ENCODE peak calls at places on chromosomes 2 and 18, in six cellular contexts. J is A549, G is K562, V is nephron progenitor cell, N is Peyer's patch, A is body of pancreas. B is an unnamed sample.

GRCh38 chr2:196274387-196274809 is 103.0 kb upstream of the STK17B start:
- DNase-seq in A (peak), J (no peak), N (no peak), G (no peak), V (no peak), B (no peak)

GRCh38 chr2:26251893-26252292 is 7.2 kb downstream of the HADHB start:
- DNase-seq in N (no peak), V (no peak), A (peak), G (no peak), J (no peak), B (no peak)

GRCh38 chr18:13371689-13372404 is 153.3 kb downstream of the LDLRAD4 start:
- DNase-seq in V (no peak), N (no peak), G (no peak), A (no peak), J (no peak), B (no peak)

GRCh38 chr2:216215991-216216390 is 106.8 kb downstream of the XRCC5 start:
- DNase-seq in G (peak), J (peak), N (no peak), A (no peak), V (no peak), B (no peak)

GRCh38 chr2:112256654-112257053 is 1.8 kb upstream of the ZC3H8 start:
- DNase-seq in V (no peak), A (no peak), G (peak), N (no peak), J (no peak), B (no peak)

GRCh38 chr2:218046234-218046633 is 22.8 kb upstream of the RUFY4 start:
- DNase-seq in V (no peak), N (no peak), A (peak), J (no peak), G (no peak), B (no peak)

GRCh38 chr2:119552902-119553301 is 8.7 kb downstream of the CFAP221 start:
- DNase-seq in J (no peak), A (no peak), N (no peak), G (no peak), V (no peak), B (no peak)

GRCh38 chr2:1766400-1766799 is 22.1 kb upstream of the PXDN start:
- DNase-seq in G (no peak), A (no peak), J (no peak), V (no peak), N (no peak), B (no peak)

GRCh38 chr2:73938761-73939352 is 12.2 kb downstream of the DGUOK start:
- DNase-seq in G (no peak), A (no peak), J (no peak), V (no peak), N (no peak), B (no peak)

GRCh38 chr2:168712053-168712452 is 90.4 kb upstream of the NOSTRIN start:
- DNase-seq in J (no peak), N (no peak), G (peak), V (no peak), A (no peak), B (no peak)
- TF ChIP-seq CTCF in J (no peak), N (no peak), G (peak), V (no peak), A (no peak), B (no peak)

GRCh38 chr2:17059452-17059851 is 393.8 kb upstream of the CYRIA start:
- DNase-seq in A (no peak), J (no peak), V (no peak), G (no peak), N (no peak), B (no peak)
- TF ChIP-seq CTCF in A (no peak), J (no peak), V (no peak), G (no peak), N (no peak), B (no peak)

GRCh38 chr2:68244456-68244855 is 7.9 kb downstream of the PPP3R1 start:
- DNase-seq in V (no peak), N (no peak), J (no peak), A (no peak), G (no peak), B (no peak)
- TF ChIP-seq CTCF in V (no peak), N (no peak), J (peak), A (no peak), G (peak), B (no peak)

GRCh38 chr2:33336036-33336625 is 140.3 kb upstream of the RASGRP3 start:
- DNase-seq in N (no peak), J (no peak), A (no peak), G (no peak), V (no peak), B (no peak)

GRCh38 chr2:33334083-33334482 is 142.4 kb upstream of the RASGRP3 start:
- DNase-seq in N (no peak), J (no peak), A (no peak), G (no peak), V (no peak), B (no peak)

GRCh38 chr2:33337385-33337784 is 139.1 kb upstream of the RASGRP3 start:
- DNase-seq in J (no peak), V (no peak), N (no peak), G (no peak), A (no peak), B (no peak)

GRCh38 chr2:33333433-33333832 is 143.0 kb upstream of the RASGRP3 start:
- DNase-seq in N (no peak), V (no peak), J (no peak), G (no peak), A (no peak), B (no peak)
- TF ChIP-seq CTCF in N (no peak), V (no peak), J (no peak), G (no peak), A (no peak), B (no peak)

DNA sequence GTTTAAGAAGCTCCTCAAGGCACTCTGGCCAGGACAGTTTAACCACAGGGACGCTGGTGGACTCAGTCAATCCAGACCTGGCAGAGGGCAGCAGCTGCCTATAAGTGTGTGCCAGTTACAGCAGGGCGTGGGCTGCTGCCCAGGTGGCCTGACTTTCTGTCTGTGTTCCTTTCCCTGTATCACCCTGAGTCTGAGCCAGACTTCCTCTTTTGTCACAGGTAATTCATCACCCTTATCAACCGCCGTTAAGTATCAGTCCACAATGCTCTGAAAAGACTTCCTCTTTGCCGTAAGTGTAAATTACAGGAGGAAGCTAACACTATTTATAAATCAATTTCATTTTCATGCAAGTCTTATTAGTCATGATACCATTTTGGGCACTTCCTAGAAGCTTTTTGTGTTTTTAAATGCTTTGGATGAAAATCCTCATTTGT is 7.0 kb downstream of the LPIN1 start:
- DNase-seq in N (peak), V (no peak), G (peak), J (no peak), A (peak), B (peak)
- TF ChIP-seq CTCF in N (no peak), V (no peak), G (no peak), J (no peak), A (no peak), B (no peak)

GRCh38 chr2:204871246-204871953 is 326.1 kb downstream of the PARD3B start:
- DNase-seq in V (no peak), J (peak), A (no peak), G (no peak), N (no peak), B (no peak)
- TF ChIP-seq CTCF in V (peak), J (peak), A (no peak), G (no peak), N (no peak), B (no peak)

DNA sequence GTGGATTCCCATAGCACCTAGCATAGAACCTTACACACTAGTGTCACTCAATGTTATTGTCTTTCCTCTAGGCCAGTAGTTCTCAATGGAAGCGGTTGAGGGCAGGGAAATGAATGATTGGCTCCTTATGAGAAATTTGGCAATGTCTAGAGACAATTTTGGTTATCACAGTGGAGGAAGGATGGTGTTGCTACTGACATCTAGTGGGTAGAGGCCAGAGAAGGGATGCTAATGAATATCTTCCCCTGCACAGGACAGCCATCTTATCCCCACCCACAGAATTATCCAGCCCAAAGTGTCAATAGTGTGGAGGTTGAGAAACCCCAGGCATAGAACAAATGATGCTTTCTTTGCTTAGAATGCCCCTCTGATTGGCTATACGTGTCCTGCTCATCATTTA is 15.8 kb downstream of the C18orf63 start:
- DNase-seq in A (no peak), G (peak), N (no peak), J (peak), V (no peak), B (no peak)
- TF ChIP-seq CTCF in A (no peak), G (peak), N (no peak), J (peak), V (no peak), B (no peak)

DNA sequence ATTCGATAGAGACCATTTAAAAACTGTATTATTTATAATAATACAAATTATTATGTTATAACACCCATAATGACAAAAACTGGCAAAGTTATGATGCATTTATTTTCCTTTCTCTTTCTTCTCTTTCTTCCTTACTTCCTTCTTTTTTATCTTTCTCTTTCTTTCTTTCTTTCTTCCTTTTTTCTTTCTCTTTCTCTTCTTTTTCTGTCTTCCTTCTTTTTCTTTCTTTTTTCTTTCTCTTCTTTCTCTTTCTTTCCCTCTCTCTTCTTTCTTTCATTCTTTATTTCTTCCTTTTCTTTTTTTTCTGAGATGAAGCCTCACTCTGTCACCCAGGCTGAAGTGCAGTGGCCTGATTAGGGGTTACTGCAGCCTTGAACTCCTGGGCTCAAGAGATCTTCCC is 27.5 kb upstream of the ZNF516 start:
- DNase-seq in N (no peak), V (no peak), A (no peak), J (no peak), G (no peak), B (no peak)
- TF ChIP-seq CTCF in N (no peak), V (no peak), A (no peak), J (no peak), G (no peak), B (no peak)

GRCh38 chr2:126614529-126615279 is 41.3 kb upstream of the GYPC start:
- DNase-seq in J (no peak), A (no peak), G (no peak), N (no peak), V (no peak), B (no peak)
- TF ChIP-seq CTCF in J (no peak), A (no peak), G (peak), N (no peak), V (no peak), B (no peak)

GRCh38 chr18:61852496-61852895 is 40.3 kb downstream of the RNF152 start:
- DNase-seq in N (no peak), V (no peak), J (no peak), A (no peak), G (no peak), B (no peak)
- TF ChIP-seq CTCF in N (no peak), V (no peak), J (no peak), A (no peak), G (no peak), B (no peak)

B was measured in activated B cell treated with CpG ODN at 0.5 μM for 24 hours.